ENCODE peak calls at places on chromosomes 4 and X, in five cellular contexts. One of them, this sample, is unnamed.

GRCh38 chr4:150784305-150784704 is 202.4 kb downstream of the MAB21L2 start:
- DNase-seq in dorsolateral prefrontal cortex: no peak
- DNase-seq in brain microvascular endothelial cell: no peak
- DNase-seq in small intestine: no peak
- DNase-seq in H9: peak
- DNase-seq in this sample: no peak

GRCh38 chrX:125998432-125998831 is 167.7 kb downstream of the DCAF12L2 start:
- DNase-seq in dorsolateral prefrontal cortex: no peak
- DNase-seq in brain microvascular endothelial cell: peak
- DNase-seq in small intestine: no peak
- DNase-seq in H9: no peak
- DNase-seq in this sample: no peak

GRCh38 chr4:102143433-102143832 is 201.8 kb downstream of the SLC39A8 start:
- DNase-seq in dorsolateral prefrontal cortex: no peak
- DNase-seq in brain microvascular endothelial cell: no peak
- DNase-seq in small intestine: no peak
- DNase-seq in H9: no peak
- DNase-seq in this sample: no peak

GRCh38 chr4:57865264-57865663 is 755.1 kb upstream of the IGFBP7 start:
- DNase-seq in dorsolateral prefrontal cortex: no peak
- DNase-seq in brain microvascular endothelial cell: no peak
- DNase-seq in small intestine: no peak
- DNase-seq in H9: no peak
- DNase-seq in this sample: no peak

GRCh38 chr4:61918507-61919462 is 718.7 kb downstream of the ADGRL3 start:
- DNase-seq in dorsolateral prefrontal cortex: no peak
- DNase-seq in brain microvascular endothelial cell: no peak
- DNase-seq in small intestine: no peak
- DNase-seq in H9: no peak
- DNase-seq in this sample: no peak

GRCh38 chrX:129512409-129512808 is 10.9 kb downstream of the SMARCA1 start:
- DNase-seq in dorsolateral prefrontal cortex: no peak
- DNase-seq in brain microvascular endothelial cell: no peak
- DNase-seq in small intestine: no peak
- DNase-seq in H9: no peak
- DNase-seq in this sample: no peak

GRCh38 chr4:150632639-150633038 is 50.7 kb downstream of the MAB21L2 start:
- DNase-seq in dorsolateral prefrontal cortex: no peak
- DNase-seq in brain microvascular endothelial cell: no peak
- DNase-seq in small intestine: no peak
- DNase-seq in H9: no peak
- DNase-seq in this sample: no peak

GRCh38 chrX:18899796-18900380 is 84.0 kb downstream of the PHKA2 start:
- DNase-seq in dorsolateral prefrontal cortex: peak
- DNase-seq in brain microvascular endothelial cell: no peak
- DNase-seq in small intestine: no peak
- DNase-seq in H9: peak
- DNase-seq in this sample: no peak

GRCh38 chr4:135604531-135604930 is 1402.9 kb upstream of the PABPC4L start:
- DNase-seq in dorsolateral prefrontal cortex: no peak
- DNase-seq in brain microvascular endothelial cell: no peak
- DNase-seq in small intestine: no peak
- DNase-seq in H9: no peak
- DNase-seq in this sample: no peak

GRCh38 chrX:10121787-10122186 is 35.0 kb upstream of the CLCN4 start:
- DNase-seq in dorsolateral prefrontal cortex: no peak
- DNase-seq in brain microvascular endothelial cell: peak
- DNase-seq in small intestine: no peak
- DNase-seq in H9: no peak
- DNase-seq in this sample: no peak

GRCh38 chr4:1604706-1605205 is 79.4 kb downstream of the FAM53A start:
- DNase-seq in dorsolateral prefrontal cortex: peak
- DNase-seq in brain microvascular endothelial cell: no peak
- DNase-seq in small intestine: peak
- DNase-seq in H9: no peak
- DNase-seq in this sample: no peak

GRCh38 chr4:36172650-36173049 is 71.7 kb downstream of the ARAP2 start:
- DNase-seq in dorsolateral prefrontal cortex: no peak
- DNase-seq in brain microvascular endothelial cell: no peak
- DNase-seq in small intestine: no peak
- DNase-seq in H9: no peak
- DNase-seq in this sample: no peak

GRCh38 chr4:182827981-182828677 is 89.1 kb downstream of the DCTD start:
- DNase-seq in dorsolateral prefrontal cortex: no peak
- DNase-seq in brain microvascular endothelial cell: no peak
- DNase-seq in small intestine: no peak
- DNase-seq in H9: no peak
- DNase-seq in this sample: no peak

GRCh38 chr4:26803462-26803861 is 57.2 kb upstream of the STIM2 start:
- DNase-seq in dorsolateral prefrontal cortex: no peak
- DNase-seq in brain microvascular endothelial cell: no peak
- DNase-seq in small intestine: no peak
- DNase-seq in H9: peak
- DNase-seq in this sample: no peak

GRCh38 chrX:38982370-38982769 is 181.1 kb downstream of the MID1IP1 start:
- DNase-seq in dorsolateral prefrontal cortex: no peak
- DNase-seq in brain microvascular endothelial cell: no peak
- DNase-seq in small intestine: peak
- DNase-seq in H9: no peak
- DNase-seq in this sample: no peak
- H3K27ac ChIP-seq in dorsolateral prefrontal cortex: no peak
- H3K27ac ChIP-seq in brain microvascular endothelial cell: no peak
- H3K27ac ChIP-seq in small intestine: no peak
- H3K27ac ChIP-seq in H9: no peak
- H3K27ac ChIP-seq in this sample: no peak

DNA sequence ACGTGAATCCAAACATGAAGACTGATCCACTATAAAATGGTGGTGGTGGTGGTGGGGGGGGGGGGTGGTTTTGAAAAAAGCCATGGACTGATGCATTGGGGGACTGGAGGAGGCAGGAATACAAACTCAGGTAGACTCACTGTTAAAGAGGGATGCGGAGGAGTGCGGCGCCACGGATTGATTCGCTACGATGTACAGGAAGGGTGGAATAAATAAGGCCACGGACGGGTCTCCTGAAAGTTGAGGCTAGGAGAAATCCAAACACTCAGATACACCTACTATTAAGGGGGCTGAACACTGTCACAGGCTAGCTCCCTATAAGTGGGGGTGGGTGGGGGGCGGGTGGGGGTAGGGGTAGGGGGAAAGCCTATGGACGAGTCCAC is 591 bp downstream of the ELK1 start:
- DNase-seq in dorsolateral prefrontal cortex: no peak
- DNase-seq in brain microvascular endothelial cell: no peak
- DNase-seq in small intestine: no peak
- DNase-seq in H9: no peak
- DNase-seq in this sample: no peak
- H3K27ac ChIP-seq in dorsolateral prefrontal cortex: no peak
- H3K27ac ChIP-seq in brain microvascular endothelial cell: peak
- H3K27ac ChIP-seq in small intestine: no peak
- H3K27ac ChIP-seq in H9: no peak
- H3K27ac ChIP-seq in this sample: no peak

GRCh38 chr4:7843831-7844230 is 95.8 kb downstream of the AFAP1 start:
- DNase-seq in dorsolateral prefrontal cortex: no peak
- DNase-seq in brain microvascular endothelial cell: no peak
- DNase-seq in small intestine: no peak
- DNase-seq in H9: no peak
- DNase-seq in this sample: no peak
- H3K27ac ChIP-seq in dorsolateral prefrontal cortex: no peak
- H3K27ac ChIP-seq in brain microvascular endothelial cell: peak
- H3K27ac ChIP-seq in small intestine: no peak
- H3K27ac ChIP-seq in H9: no peak
- H3K27ac ChIP-seq in this sample: no peak

GRCh38 chr4:147755567-147756295 is 23.8 kb downstream of the ARHGAP10 start:
- DNase-seq in dorsolateral prefrontal cortex: no peak
- DNase-seq in brain microvascular endothelial cell: no peak
- DNase-seq in small intestine: peak
- DNase-seq in H9: no peak
- DNase-seq in this sample: no peak
- H3K27ac ChIP-seq in dorsolateral prefrontal cortex: peak
- H3K27ac ChIP-seq in brain microvascular endothelial cell: peak
- H3K27ac ChIP-seq in small intestine: no peak
- H3K27ac ChIP-seq in H9: no peak
- H3K27ac ChIP-seq in this sample: no peak

GRCh38 chr4:87005690-87006461 is 71.1 kb downstream of the AFF1 start:
- DNase-seq in dorsolateral prefrontal cortex: no peak
- DNase-seq in brain microvascular endothelial cell: no peak
- DNase-seq in small intestine: peak
- DNase-seq in H9: no peak
- DNase-seq in this sample: no peak

GRCh38 chr4:87005369-87005689 is 70.5 kb downstream of the AFF1 start:
- DNase-seq in dorsolateral prefrontal cortex: no peak
- DNase-seq in brain microvascular endothelial cell: no peak
- DNase-seq in small intestine: no peak
- DNase-seq in H9: no peak
- DNase-seq in this sample: no peak

GRCh38 chr4:86999244-86999643 is 64.4 kb downstream of the AFF1 start:
- DNase-seq in dorsolateral prefrontal cortex: no peak
- DNase-seq in brain microvascular endothelial cell: no peak
- DNase-seq in small intestine: no peak
- DNase-seq in H9: no peak
- DNase-seq in this sample: no peak

GRCh38 chr4:87003266-87003665 is 68.5 kb downstream of the AFF1 start:
- DNase-seq in dorsolateral prefrontal cortex: no peak
- DNase-seq in brain microvascular endothelial cell: no peak
- DNase-seq in small intestine: no peak
- DNase-seq in H9: no peak
- DNase-seq in this sample: no peak

DNA sequence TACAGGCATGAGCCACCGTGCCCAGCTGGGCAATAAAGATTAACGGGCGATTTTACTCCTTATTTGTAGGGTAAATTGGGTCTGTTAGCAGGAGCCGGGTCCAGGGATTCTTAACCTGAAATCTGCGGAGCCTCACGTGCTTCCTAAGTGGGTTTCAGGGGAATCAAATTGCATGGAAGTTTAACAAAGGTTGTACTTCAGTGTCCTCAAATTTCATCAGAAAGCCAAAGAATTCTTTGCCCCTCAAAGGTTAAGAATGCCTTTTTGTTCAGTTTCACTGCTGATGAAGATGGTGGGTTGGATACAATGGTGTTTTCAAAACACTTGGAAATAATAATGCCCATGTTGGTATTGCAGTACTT is 67.9 kb downstream of the AFF1 start:
- DNase-seq in dorsolateral prefrontal cortex: no peak
- DNase-seq in brain microvascular endothelial cell: no peak
- DNase-seq in small intestine: no peak
- DNase-seq in H9: no peak
- DNase-seq in this sample: no peak
- H3K27ac ChIP-seq in dorsolateral prefrontal cortex: no peak
- H3K27ac ChIP-seq in brain microvascular endothelial cell: no peak
- H3K27ac ChIP-seq in small intestine: no peak
- H3K27ac ChIP-seq in H9: peak
- H3K27ac ChIP-seq in this sample: no peak

GRCh38 chr4:60155088-60155487 is 1045.0 kb upstream of the ADGRL3 start:
- DNase-seq in dorsolateral prefrontal cortex: no peak
- DNase-seq in brain microvascular endothelial cell: no peak
- DNase-seq in small intestine: no peak
- DNase-seq in H9: no peak
- DNase-seq in this sample: no peak
- H3K27ac ChIP-seq in dorsolateral prefrontal cortex: no peak
- H3K27ac ChIP-seq in brain microvascular endothelial cell: no peak
- H3K27ac ChIP-seq in small intestine: no peak
- H3K27ac ChIP-seq in H9: no peak
- H3K27ac ChIP-seq in this sample: no peak

GRCh38 chrX:46959985-46960700 is 47.9 kb downstream of the JADE3 start:
- DNase-seq in dorsolateral prefrontal cortex: no peak
- DNase-seq in brain microvascular endothelial cell: no peak
- DNase-seq in small intestine: no peak
- DNase-seq in H9: no peak
- DNase-seq in this sample: no peak

GRCh38 chrX:46959101-46959500 is 46.9 kb downstream of the JADE3 start:
- DNase-seq in dorsolateral prefrontal cortex: no peak
- DNase-seq in brain microvascular endothelial cell: no peak
- DNase-seq in small intestine: no peak
- DNase-seq in H9: no peak
- DNase-seq in this sample: no peak

GRCh38 chrX:46961097-46961496 is 48.9 kb downstream of the JADE3 start:
- DNase-seq in dorsolateral prefrontal cortex: no peak
- DNase-seq in brain microvascular endothelial cell: no peak
- DNase-seq in small intestine: no peak
- DNase-seq in H9: no peak
- DNase-seq in this sample: no peak

GRCh38 chrX:46965125-46965758 is 53.0 kb downstream of the JADE3 start:
- DNase-seq in dorsolateral prefrontal cortex: no peak
- DNase-seq in brain microvascular endothelial cell: peak
- DNase-seq in small intestine: no peak
- DNase-seq in H9: no peak
- DNase-seq in this sample: no peak

GRCh38 chrX:46961574-46962279 is 49.5 kb downstream of the JADE3 start:
- DNase-seq in dorsolateral prefrontal cortex: no peak
- DNase-seq in brain microvascular endothelial cell: no peak
- DNase-seq in small intestine: no peak
- DNase-seq in H9: no peak
- DNase-seq in this sample: no peak
- H3K27ac ChIP-seq in dorsolateral prefrontal cortex: no peak
- H3K27ac ChIP-seq in brain microvascular endothelial cell: no peak
- H3K27ac ChIP-seq in small intestine: no peak
- H3K27ac ChIP-seq in H9: no peak
- H3K27ac ChIP-seq in this sample: no peak

DNA sequence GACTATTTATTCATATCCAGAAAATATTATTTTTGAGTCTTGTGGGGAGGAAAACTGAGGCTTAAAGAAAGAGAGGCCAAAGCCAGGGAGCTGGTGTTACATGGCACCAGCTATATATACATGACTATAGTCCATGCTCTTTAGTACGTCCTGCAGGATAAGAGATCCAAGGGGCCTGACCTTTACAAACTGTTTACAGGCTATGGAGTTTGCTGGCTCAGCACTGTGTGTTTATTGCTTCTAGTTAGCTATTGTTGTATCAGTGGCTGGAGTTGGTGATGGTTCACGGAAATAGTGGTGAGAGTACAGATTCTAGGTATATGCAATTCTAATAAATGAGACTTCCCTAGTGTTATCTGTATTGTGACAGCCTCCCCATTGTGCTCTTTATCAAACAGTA is 46.4 kb downstream of the REPS2 start:
- DNase-seq in dorsolateral prefrontal cortex: no peak
- DNase-seq in brain microvascular endothelial cell: no peak
- DNase-seq in small intestine: peak
- DNase-seq in H9: no peak
- DNase-seq in this sample: no peak
- H3K27ac ChIP-seq in dorsolateral prefrontal cortex: peak
- H3K27ac ChIP-seq in brain microvascular endothelial cell: no peak
- H3K27ac ChIP-seq in small intestine: no peak
- H3K27ac ChIP-seq in H9: no peak
- H3K27ac ChIP-seq in this sample: peak